ENCODE peak calls at places on chromosomes 4 and X, in ten cellular contexts. A is stimulated activated CD4-positive, alpha-beta T cell treated with anti-CD3 and anti-CD28 coated beads, Interleukin-2, amount 100 ng/mL, for 48 hours; B is renal cortical epithelial cell; K is Karpas-422; S is cardiac fibroblast; G is NCI-H2081; Y is ovary; I is stromal cell of bone marrow; P is COR-L47; C is T-helper 2 cell. Q is an unnamed sample.

GRCh38 chrX:74133156-74133796 is 170.7 kb upstream of the ZCCHC13 start:
- DNase-seq in I (peak), Y (peak), P (peak), G (peak), B (peak), S (peak), K (peak), A (no peak), C (peak), Q (no peak)

GRCh38 chr4:1305781-1306455 is 16.2 kb downstream of the MAEA start:
- DNase-seq in K (no peak), C (no peak), A (no peak), B (no peak), P (no peak), Y (no peak), S (no peak), G (no peak), I (no peak), Q (peak)

GRCh38 chr4:76558391-76559235 is 123.6 kb downstream of the SHROOM3 start:
- DNase-seq in I (no peak), A (no peak), G (no peak), S (no peak), Y (no peak), P (no peak), C (no peak), B (no peak), K (no peak), Q (no peak)

GRCh38 chrX:981791-982626 is 230.4 kb downstream of the CRLF2 start:
- DNase-seq in A (no peak), G (no peak), B (no peak), K (no peak), P (no peak), Y (no peak), I (no peak), S (no peak), C (no peak), Q (no peak)

GRCh38 chrX:41526925-41527324 is 79.8 kb downstream of the NYX start:
- DNase-seq in K (no peak), Y (no peak), B (peak), C (no peak), I (no peak), G (no peak), P (no peak), S (peak), A (no peak), Q (no peak)

GRCh38 chrX:109199726-109200125 is 282.2 kb downstream of the GUCY2F start:
- DNase-seq in G (no peak), A (no peak), Y (no peak), B (no peak), K (no peak), I (peak), S (peak), C (no peak), P (no peak), Q (no peak)

GRCh38 chrX:48802813-48803261 is 970 bp downstream of the HDAC6 start:
- DNase-seq in K (no peak), C (no peak), G (no peak), I (no peak), P (no peak), Y (no peak), A (no peak), B (peak), S (peak), Q (no peak)

GRCh38 chr4:142352682-142353081 is 493.4 kb downstream of the INPP4B start:
- DNase-seq in S (no peak), G (no peak), P (no peak), A (no peak), K (no peak), I (no peak), Y (no peak), B (no peak), C (no peak), Q (no peak)

GRCh38 chrX:130994671-130995070 is 63.5 kb upstream of the ARHGAP36 start:
- DNase-seq in S (peak), Y (no peak), I (peak), B (no peak), C (no peak), K (peak), A (peak), G (peak), P (peak), Q (no peak)

GRCh38 chr4:5893013-5893580 is at the start of gene CRMP1:
- DNase-seq in S (no peak), G (peak), B (no peak), Y (no peak), A (no peak), C (no peak), I (no peak), P (peak), K (no peak), Q (no peak)

GRCh38 chrX:72048515-72049455 is 82.9 kb downstream of the RTL5 start:
- DNase-seq in B (no peak), S (no peak), I (no peak), C (no peak), K (no peak), Y (no peak), P (no peak), G (no peak), A (no peak), Q (no peak)

GRCh38 chrX:69179380-69179911 is 14.2 kb upstream of the PJA1 start:
- DNase-seq in I (no peak), G (peak), P (peak), K (no peak), C (no peak), B (peak), S (no peak), A (no peak), Y (peak), Q (no peak)

GRCh38 chr4:113645771-113646455 is 115.6 kb downstream of the CAMK2D start:
- DNase-seq in P (peak), K (no peak), C (no peak), I (peak), B (peak), G (no peak), S (peak), Y (no peak), A (no peak), Q (no peak)

GRCh38 chrX:103520391-103520790 is 1.1 kb upstream of the RAB40A start:
- DNase-seq in C (no peak), Y (no peak), I (peak), A (no peak), G (no peak), B (no peak), K (no peak), S (peak), P (peak), Q (no peak)

GRCh38 chr4:136687118-136687517 is 845.2 kb downstream of the PCDH18 start:
- DNase-seq in I (no peak), G (no peak), B (peak), A (no peak), K (no peak), S (peak), Y (no peak), C (no peak), P (no peak), Q (no peak)

GRCh38 chr4:168558587-168558986 is 61.7 kb downstream of the PALLD start:
- DNase-seq in S (peak), B (peak), I (no peak), P (no peak), C (no peak), K (no peak), Y (no peak), A (no peak), G (no peak), Q (no peak)

GRCh38 chrX:47607091-47607490 is 12.6 kb downstream of the SYN1 start:
- DNase-seq in P (no peak), A (no peak), C (no peak), G (no peak), Y (no peak), B (no peak), S (peak), K (no peak), I (no peak), Q (no peak)

Q was measured in posterior vena cava.